ENCODE peak calls at places on chromosome 14, in five cellular contexts. T is IMR-90, C is endothelial cell of umbilical vein, W is fibroblast of the aortic adventitia, X is brain microvascular endothelial cell. U is an unnamed sample.

GRCh38 chr14:94717808-94718207 is 52.1 kb downstream of the GSC start:
- DNase-seq in W (no peak), T (no peak), X (no peak), C (no peak), U (no peak)

GRCh38 chr14:57389646-57390036 is 745 bp upstream of the NAA30 start:
- DNase-seq in W (no peak), X (no peak), T (no peak), C (no peak), U (no peak)

GRCh38 chr14:23079716-23080115 is 15.2 kb downstream of the ACIN1 start:
- DNase-seq in T (peak; percentile 52), W (no peak), X (no peak), C (no peak), U (no peak)

GRCh38 chr14:35818346-35819115 is 7.6 kb upstream of the BRMS1L start:
- DNase-seq in C (peak; percentile 64), T (peak; percentile 58), W (peak; percentile 60), X (peak; percentile 56), U (peak; percentile 55)

GRCh38 chr14:72776701-72777255 is 117.1 kb downstream of the DPF3 start:
- DNase-seq in W (no peak), T (no peak), X (no peak), C (no peak), U (no peak)

GRCh38 chr14:93984987-93985410 is 8.6 kb upstream of the ASB2 start:
- DNase-seq in C (no peak), X (peak; percentile 89), W (peak; percentile 69), T (peak; percentile 91), U (peak; percentile 70)

GRCh38 chr14:102693006-102693755 is 84.1 kb upstream of the TRAF3 start:
- DNase-seq in X (no peak), C (no peak), T (no peak), W (no peak), U (no peak)

GRCh38 chr14:88463318-88463717 is 77.9 kb downstream of the SPATA7 start:
- DNase-seq in C (peak; percentile 14), W (no peak), T (no peak), X (no peak), U (no peak)

GRCh38 chr14:74275265-74275841 is 27.4 kb downstream of the ABCD4 start:
- DNase-seq in X (peak; percentile 86), W (peak; percentile 93), T (peak; percentile 74), C (no peak), U (peak; percentile 81)

GRCh38 chr14:72560331-72560730 is 333.6 kb downstream of the DPF3 start:
- DNase-seq in W (no peak), T (no peak), C (no peak), X (no peak), U (no peak)

GRCh38 chr14:94026173-94026885 is at the start of gene OTUB2:
- DNase-seq in T (peak; percentile 98), X (peak; percentile 99), W (peak; percentile 98), C (peak; percentile 99), U (peak; percentile 99)

GRCh38 chr14:52589646-52590045 is 37.0 kb downstream of the GPR137C start:
- DNase-seq in X (no peak), C (no peak), W (no peak), T (peak; percentile 34), U (no peak)

GRCh38 chr14:55412686-55413085 is 1.1 kb upstream of the ATG14 start:
- DNase-seq in X (no peak), C (no peak), W (peak; percentile 53), T (no peak), U (no peak)

GRCh38 chr14:57329833-57330232 is 60.6 kb upstream of the NAA30 start:
- DNase-seq in W (no peak), X (no peak), C (no peak), T (no peak), U (no peak)

GRCh38 chr14:20714593-20715250 is 26.2 kb downstream of the ANG start:
- DNase-seq in W (peak; percentile 75), C (peak; percentile 67), X (peak; percentile 73), T (peak; percentile 34), U (peak; percentile 43)

GRCh38 chr14:89304972-89305703 is 111.9 kb downstream of the FOXN3 start:
- DNase-seq in T (peak; percentile 78), W (peak; percentile 82), X (peak; percentile 44), C (peak; percentile 75), U (peak; percentile 71)

GRCh38 chr14:80464531-80465149 is 253.3 kb upstream of the DIO2 start:
- DNase-seq in W (no peak), X (no peak), T (no peak), C (no peak), U (no peak)

GRCh38 chr14:92321701-92322100 is 1.3 kb upstream of the SLC24A4 start:
- DNase-seq in X (no peak), W (no peak), T (no peak), C (no peak), U (no peak)

GRCh38 chr14:92323031-92323915 is at the start of gene SLC24A4:
- DNase-seq in X (no peak), W (no peak), C (no peak), T (no peak), U (no peak)

GRCh38 chr14:92323916-92324818 is 1.2 kb downstream of the SLC24A4 start:
- DNase-seq in C (no peak), X (no peak), W (no peak), T (no peak), U (no peak)

GRCh38 chr14:92325835-92326234 is 2.9 kb downstream of the SLC24A4 start:
- DNase-seq in T (no peak), C (no peak), X (no peak), W (no peak), U (no peak)

GRCh38 chr14:92322516-92322915 is 449 bp upstream of the SLC24A4 start:
- DNase-seq in X (no peak), T (no peak), C (no peak), W (no peak), U (no peak)
- H3K4me3 ChIP-seq in X (no peak overlapping the region), T (no peak overlapping the region), C (no peak overlapping the region), W (no peak overlapping the region), U (no peak overlapping the region)

GRCh38 chr14:91317381-91318313 is 73.1 kb upstream of the GPR68 start:
- DNase-seq in W (peak; percentile 53), X (no peak), C (peak; percentile 52), T (no peak), U (no peak)
- TF ChIP-seq CTCF in W (peak; percentile 4), X (peak; percentile 27), C (peak; percentile 39), T (no peak), U (no peak)

GRCh38 chr14:28946267-28946666 is 179.7 kb downstream of the FOXG1 start:
- DNase-seq in X (no peak), T (no peak), W (no peak), C (no peak), U (no peak)
- H3K4me3 ChIP-seq in X (no peak overlapping the region), T (no peak overlapping the region), W (no peak overlapping the region), C (no peak overlapping the region), U (no peak overlapping the region)

DNA sequence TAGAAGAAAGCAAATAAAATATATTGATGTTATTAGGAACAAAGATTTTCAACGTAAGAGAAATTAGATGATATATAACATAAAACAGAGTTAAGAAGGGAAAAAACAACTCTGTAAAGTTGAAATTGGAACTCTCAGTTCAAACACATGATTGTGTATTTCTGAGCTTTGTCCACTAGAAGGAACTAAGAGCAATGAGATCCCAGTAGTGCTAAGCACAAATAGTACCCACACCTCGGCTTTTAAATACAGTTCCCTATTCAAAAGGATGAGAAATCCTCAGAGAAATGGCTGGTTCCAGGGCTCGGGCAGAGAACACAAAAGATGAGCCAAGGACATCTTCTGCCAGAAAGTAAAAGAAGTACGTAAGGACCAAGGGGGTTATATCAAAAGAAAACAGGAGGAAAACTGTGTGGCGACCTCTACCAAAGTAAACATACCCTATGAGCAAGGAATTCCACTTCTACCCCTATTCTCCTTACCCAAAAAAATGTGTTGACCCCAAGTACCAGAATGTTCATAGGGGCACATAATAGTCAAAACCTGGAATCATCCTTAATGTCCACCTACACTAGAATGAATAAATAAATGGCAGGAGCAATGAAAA is 96.6 kb downstream of the SPTSSA start:
- DNase-seq in X (no peak), W (peak; percentile 61), C (peak; percentile 12), T (peak; percentile 13), U (peak; percentile 54)
- TF ChIP-seq CTCF in X (peak; percentile 32), W (peak; percentile 57), C (peak; percentile 15), T (peak; percentile 26), U (peak; percentile 43)

GRCh38 chr14:50941151-50941550 is 3.1 kb downstream of the PYGL start:
- DNase-seq in X (no peak), C (no peak), W (no peak), T (peak; percentile 31), U (peak; percentile 69)
- H3K4me3 ChIP-seq in X (no peak overlapping the region), C (no peak overlapping the region), W (no peak overlapping the region), T (no peak overlapping the region), U (no peak overlapping the region)

GRCh38 chr14:99749142-99749541 is 44.1 kb upstream of the EML1 start:
- DNase-seq in T (no peak), C (no peak), W (no peak), X (no peak), U (no peak)
- TF ChIP-seq CTCF in T (peak; percentile 14), C (no peak), W (peak; percentile 45), X (peak; percentile 49), U (peak; percentile 22)

GRCh38 chr14:37598973-37599526 is 3.6 kb downstream of the TTC6 start:
- DNase-seq in C (no peak), W (no peak), T (no peak), X (no peak), U (no peak)
- H3K4me3 ChIP-seq in C (no peak overlapping the region), W (no peak overlapping the region), T (no peak overlapping the region), X (no peak overlapping the region), U (no peak overlapping the region)

GRCh38 chr14:32998433-32998832 is 59.8 kb downstream of the NPAS3 start:
- DNase-seq in W (peak; percentile 35), T (peak; percentile 9), C (peak; percentile 21), X (peak; percentile 16), U (peak; percentile 19)
- TF ChIP-seq CTCF in W (peak; percentile 55), T (peak; percentile 55), C (peak; percentile 49), X (peak; percentile 73), U (peak; percentile 64)